ENCODE peak calls at places on chromosomes 2 and 18, in ten cellular contexts. M is prostate gland; L is activated CD4-positive, alpha-beta T cell treated with anti-CD3 and anti-CD28 coated beads for 1 hour; X is cardiac muscle cell; J is GM23338; W is head of caudate nucleus; N is Panc1; G is DMS53; Z is activated effector memory CD4-positive, alpha-beta T cell treated with anti-CD3 and anti-CD28 coated beads, Interleukin-2, amount 50 U/mL, for 16 hours; A is small intestine. E is an unnamed sample.

GRCh38 chr2:63053235-63053888 is 2.7 kb downstream of the OTX1 start:
- DNase-seq in M (no peak), L (no peak), X (no peak), J (peak; percentile 33), W (no peak), N (no peak), G (no peak), Z (no peak), A (no peak), E (no peak)

GRCh38 chr18:79404567-79404910 is 8.8 kb downstream of the NFATC1 start:
- DNase-seq in M (no peak), L (no peak), X (no peak), J (no peak), W (no peak), N (no peak), G (no peak), Z (peak; percentile 82), A (no peak), E (no peak)

GRCh38 chr2:193518061-193518817 is 1323.5 kb upstream of the TMEFF2 start:
- DNase-seq in M (no peak), L (no peak), X (no peak), J (peak; percentile 12), W (no peak), N (no peak), G (no peak), Z (no peak), A (no peak), E (no peak)

GRCh38 chr2:130341562-130342019 is 1.1 kb upstream of the IMP4 start:
- DNase-seq in M (no peak), L (no peak), X (no peak), J (peak; percentile 50), W (peak; percentile 31), N (no peak), G (peak; percentile 41), Z (peak; percentile 73), A (peak; percentile 58), E (peak; percentile 57)

GRCh38 chr2:113069676-113070605 is 2.2 kb downstream of the IL1F10 start:
- DNase-seq in M (no peak), L (no peak), X (no peak), J (no peak), W (no peak), N (no peak), G (no peak), Z (no peak), A (no peak), E (no peak)

GRCh38 chr2:33598472-33599174 is 476 bp downstream of the FAM98A start:
- DNase-seq in M (no peak), L (no peak), X (peak; percentile 71), J (peak; percentile 47), W (peak; percentile 15), N (no peak), G (peak; percentile 57), Z (peak; percentile 76), A (peak; percentile 28), E (peak; percentile 79)

GRCh38 chr2:171598713-171599319 is 76.5 kb downstream of the CYBRD1 start:
- DNase-seq in M (peak; percentile 34), L (no peak), X (peak; percentile 75), J (peak; percentile 86), W (peak; percentile 25), N (peak; percentile 45), G (peak; percentile 90), Z (peak; percentile 72), A (peak; percentile 76), E (peak; percentile 66)

GRCh38 chr2:37635359-37636208 is 35.9 kb downstream of the CDC42EP3 start:
- DNase-seq in M (no peak), L (peak; percentile 53), X (no peak), J (no peak), W (no peak), N (no peak), G (no peak), Z (peak; percentile 88), A (peak; percentile 22), E (peak; percentile 88)

GRCh38 chr18:50104421-50104820 is 90.5 kb downstream of the MYO5B start:
- DNase-seq in M (no peak), L (no peak), X (no peak), J (no peak), W (no peak), N (no peak), G (peak; percentile 28), Z (no peak), A (no peak), E (no peak)

GRCh38 chr2:240620149-240620731 is 5.0 kb upstream of the GPR35 start:
- DNase-seq in M (no peak), L (no peak), X (no peak), J (no peak), W (no peak), N (no peak), G (no peak), Z (peak; percentile 58), A (no peak), E (no peak)

GRCh38 chr2:3778841-3779505 is 75.6 kb downstream of the DCDC2C start:
- DNase-seq in M (no peak), L (no peak), X (no peak), J (no peak), W (no peak), N (no peak), G (peak; percentile 13), Z (no peak), A (no peak), E (no peak)

GRCh38 chr18:22197668-22198067 is 28.3 kb downstream of the GATA6 start:
- DNase-seq in M (no peak), L (no peak), X (no peak), J (no peak), W (no peak), N (no peak), G (no peak), Z (no peak), A (no peak), E (no peak)

GRCh38 chr2:241701405-241702154 is at the start of gene ING5:
- DNase-seq in M (peak; percentile 96), L (peak; percentile 93), X (peak; percentile 98), J (peak; percentile 97), W (peak; percentile 95), N (no peak), G (peak; percentile 95), Z (peak; percentile 99), A (peak; percentile 90), E (peak; percentile 95)